ENCODE peak calls at places on chromosome 15, in five cellular contexts. U is A549, J is K562, Y is HepG2, E is H1. A is an unnamed sample. For H3K4me1, the result is how much of the 10 kb centered on the place peaks cover.

GRCh38 chr15:86138798-86139197 is 59.1 kb downstream of the AGBL1 start:
- DNase-seq in U (no peak), J (no peak), Y (no peak), E (no peak), A (no peak)

GRCh38 chr15:93152264-93152884 is 63.4 kb upstream of the RGMA start:
- DNase-seq in J (no peak), Y (no peak), E (no peak), U (no peak), A (no peak)

GRCh38 chr15:86650084-86650483 is 570.4 kb downstream of the AGBL1 start:
- DNase-seq in E (no peak), Y (no peak), U (peak), J (no peak), A (no peak)

GRCh38 chr15:78051622-78052405 is 25.7 kb downstream of the TBC1D2B start:
- DNase-seq in J (no peak), Y (no peak), U (no peak), E (no peak), A (peak)

GRCh38 chr15:88590771-88591170 is 30.4 kb upstream of the AEN start:
- DNase-seq in E (no peak), Y (no peak), J (no peak), U (no peak), A (no peak)

GRCh38 chr15:86929461-86929860 is 849.8 kb downstream of the AGBL1 start:
- DNase-seq in Y (no peak), J (no peak), U (no peak), E (no peak), A (no peak)

GRCh38 chr15:31365655-31366127 is 39.1 kb downstream of the KLF13 start:
- DNase-seq in E (peak), J (peak), Y (no peak), U (no peak), A (no peak)

GRCh38 chr15:45121706-45122417 is 7.7 kb downstream of the DUOXA2 start:
- DNase-seq in U (peak), E (no peak), J (no peak), Y (peak), A (peak)

GRCh38 chr15:67021455-67021854 is 43.9 kb upstream of the SMAD3 start:
- DNase-seq in J (no peak), U (no peak), Y (no peak), E (peak), A (no peak)

GRCh38 chr15:74387141-74387541 is 19.7 kb upstream of the CYP11A1 start:
- DNase-seq in E (no peak), U (no peak), Y (no peak), J (no peak), A (no peak)

GRCh38 chr15:84987949-84988624 is 6.4 kb downstream of the PDE8A start:
- DNase-seq in U (no peak), E (peak), Y (no peak), J (no peak), A (no peak)
- H3K4me2 ChIP-seq in U (no peak), E (no peak), Y (no peak), J (no peak), A (no peak)

GRCh38 chr15:59997070-59997701 is 6.9 kb upstream of the FOXB1 start:
- DNase-seq in Y (no peak), U (no peak), J (peak), E (peak), A (no peak)
- H3K4me1 ChIP-seq in Y (under half), U (under half), J (under half), E (under half), A (under half)

GRCh38 chr15:62934236-62934971 is 108.1 kb upstream of the TPM1 start:
- DNase-seq in J (no peak), U (no peak), Y (no peak), E (peak), A (no peak)
- TF ChIP-seq JUN in J (no peak), U (no peak), Y (no peak), E (no peak), A (no peak)

DNA sequence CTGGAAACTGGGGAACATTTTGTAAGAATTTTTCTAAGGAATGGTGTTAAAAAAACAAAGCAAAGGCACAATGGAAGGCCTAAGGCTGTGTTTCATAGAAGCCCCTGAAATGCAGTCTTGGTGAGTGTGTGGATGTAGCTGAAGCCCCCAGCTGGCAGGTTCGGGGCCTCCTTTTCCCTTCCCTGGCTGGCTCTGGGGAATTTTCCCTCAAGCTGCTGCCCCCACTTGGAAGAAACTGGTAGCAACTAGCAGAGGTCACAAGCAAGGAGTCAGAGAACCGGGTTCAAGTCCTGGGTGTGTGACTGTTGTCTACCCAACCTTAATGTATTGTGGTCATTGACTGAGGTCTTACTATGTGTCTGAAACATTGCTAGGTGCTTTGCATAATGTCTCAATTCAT is 85.3 kb upstream of the MYZAP start:
- DNase-seq in J (peak), E (peak), Y (no peak), U (peak), A (no peak)
- H3K4me2 ChIP-seq in J (no peak), E (no peak), Y (no peak), U (peak), A (peak)

A was measured in endothelial cell of umbilical vein.